ENCODE peak calls at places on chromosomes 2 and 18, in eight cellular contexts. J is stimulated activated CD8-positive, alpha-beta memory T cell treated with anti-CD3 and anti-CD28 coated beads, Interleukin-15, amount 100 ng/mL, for 24 hours; Q is sciatic nerve; L is activated T-cell treated with anti-CD3 and anti-CD28 coated beads for 48 hours; S is fibroblast of the conjunctiva; R is hippocampal formation; Y is T-cell; U is effector memory CD4-positive, alpha-beta T cell. Z is an unnamed sample.

GRCh38 chr2:222404126-222404891 is 20.0 kb upstream of the SGPP2 start:
- DNase-seq in J (no peak), Q (no peak), L (no peak), S (no peak), R (no peak), Y (peak), U (no peak), Z (no peak)

GRCh38 chr2:43676322-43677050 is at the start of gene C1GALT1C1L:
- DNase-seq in J (peak), Q (peak), L (peak), S (peak), R (peak), Y (peak), U (no peak), Z (peak)

GRCh38 chr18:2102022-2102421 is 469.3 kb downstream of the METTL4 start:
- DNase-seq in J (no peak), Q (no peak), L (no peak), S (no peak), R (no peak), Y (no peak), U (no peak), Z (no peak)

GRCh38 chr2:133362061-133362476 is 206.2 kb downstream of the NCKAP5 start:
- DNase-seq in J (no peak), Q (no peak), L (no peak), S (peak), R (no peak), Y (no peak), U (no peak), Z (peak)

GRCh38 chr2:134181219-134181618 is 72.7 kb upstream of the MGAT5 start:
- DNase-seq in J (no peak), Q (no peak), L (no peak), S (no peak), R (no peak), Y (peak), U (peak), Z (no peak)

GRCh38 chr2:7007846-7008741 is 90.9 kb downstream of the RNF144A start:
- DNase-seq in J (no peak), Q (peak), L (no peak), S (peak), R (peak), Y (peak), U (no peak), Z (peak)

GRCh38 chr2:74481961-74482800 is 617 bp downstream of the CCDC142 start:
- DNase-seq in J (no peak), Q (no peak), L (peak), S (no peak), R (no peak), Y (peak), U (peak), Z (peak)

GRCh38 chr2:238727585-238728321 is 120.1 kb upstream of the TWIST2 start:
- DNase-seq in J (no peak), Q (no peak), L (no peak), S (peak), R (no peak), Y (no peak), U (no peak), Z (peak)

GRCh38 chr18:79803611-79804051 is 5.9 kb downstream of the KCNG2 start:
- DNase-seq in J (no peak), Q (peak), L (no peak), S (no peak), R (no peak), Y (no peak), U (no peak), Z (no peak)

GRCh38 chr2:234198976-234199375 is 148.5 kb downstream of the SPP2 start:
- DNase-seq in J (no peak), Q (no peak), L (no peak), S (no peak), R (no peak), Y (no peak), U (no peak), Z (no peak)

GRCh38 chr2:231615058-231615671 is 22.5 kb downstream of the TEX44 start:
- DNase-seq in J (no peak), Q (no peak), L (peak), S (no peak), R (no peak), Y (no peak), U (no peak), Z (no peak)

GRCh38 chr2:14137643-14138042 is 494.9 kb upstream of the LRATD1 start:
- DNase-seq in J (no peak), Q (no peak), L (no peak), S (no peak), R (no peak), Y (no peak), U (no peak), Z (no peak)

GRCh38 chr18:57026316-57026715 is 120.6 kb upstream of the BOD1L2 start:
- DNase-seq in J (no peak), Q (no peak), L (no peak), S (no peak), R (no peak), Y (no peak), U (no peak), Z (peak)

GRCh38 chr18:61924550-61924949 is 31.7 kb upstream of the RNF152 start:
- DNase-seq in J (no peak), Q (no peak), L (no peak), S (no peak), R (no peak), Y (no peak), U (no peak), Z (no peak)

GRCh38 chr2:227335713-227336112 is 10.7 kb downstream of the MFF start:
- DNase-seq in J (no peak), Q (no peak), L (no peak), S (no peak), R (no peak), Y (no peak), U (no peak), Z (no peak)

Z was measured in fibroblast of villous mesenchyme.